ENCODE peak calls at places on chromosomes 4 and X, in six cellular contexts. N is tibial nerve, P is hepatocyte, B is GM13977, O is MCF 10A, I is brain microvascular endothelial cell. R is an unnamed sample.

GRCh38 chrX:51395807-51396728 is 63.4 kb downstream of the NUDT10 start:
- DNase-seq in N (no peak), P (no peak), B (no peak), O (no peak), I (no peak), R (peak; percentile 72)

GRCh38 chr4:37008199-37008598 is 236.3 kb upstream of the NWD2 start:
- DNase-seq in N (no peak), P (peak; percentile 71), B (no peak), O (peak; percentile 96), I (no peak), R (no peak)

GRCh38 chrX:70479970-70480659 is 35.5 kb downstream of the DLG3 start:
- DNase-seq in N (no peak), P (peak; percentile 36), B (no peak), O (peak; percentile 67), I (peak; percentile 29), R (no peak)

GRCh38 chr4:173735055-173735454 is 205.0 kb upstream of the HAND2 start:
- DNase-seq in N (no peak), P (no peak), B (no peak), O (peak; percentile 27), I (no peak), R (no peak)

GRCh38 chr4:176800891-176801534 is 8.3 kb upstream of the VEGFC start:
- DNase-seq in N (no peak), P (no peak), B (no peak), O (no peak), I (no peak), R (no peak)

GRCh38 chr4:99808260-99808857 is 8.3 kb upstream of the DAPP1 start:
- DNase-seq in N (peak; percentile 14), P (peak; percentile 74), B (peak; percentile 49), O (peak; percentile 75), I (peak; percentile 53), R (peak; percentile 82)

GRCh38 chr4:90419124-90419711 is 292.0 kb downstream of the CCSER1 start:
- DNase-seq in N (no peak), P (peak; percentile 50), B (peak; percentile 40), O (peak; percentile 61), I (no peak), R (no peak)

GRCh38 chrX:13013353-13014110 is 30.9 kb downstream of the FAM9C start:
- DNase-seq in N (no peak), P (peak; percentile 61), B (peak; percentile 43), O (no peak), I (no peak), R (no peak)

GRCh38 chrX:118726887-118727685 is at the start of gene IL13RA1:
- DNase-seq in N (peak; percentile 58), P (peak; percentile 93), B (peak; percentile 59), O (peak; percentile 86), I (peak; percentile 58), R (peak; percentile 12)

GRCh38 chrX:15939737-15940136 is 85.1 kb upstream of the AP1S2 start:
- DNase-seq in N (no peak), P (no peak), B (no peak), O (no peak), I (no peak), R (no peak)

GRCh38 chrX:23821847-23822246 is 38.9 kb downstream of the SAT1 start:
- DNase-seq in N (no peak), P (no peak), B (no peak), O (no peak), I (no peak), R (no peak)

GRCh38 chr4:124449881-124450280 is 262.7 kb downstream of the ANKRD50 start:
- DNase-seq in N (no peak), P (no peak), B (no peak), O (no peak), I (no peak), R (no peak)

GRCh38 chrX:9515464-9515863 is 50.6 kb downstream of the TBL1X start:
- DNase-seq in N (no peak), P (no peak), B (no peak), O (no peak), I (no peak), R (no peak)

GRCh38 chrX:136781180-136781797 is 557 bp upstream of the ARHGEF6 start:
- DNase-seq in N (no peak), P (no peak), B (no peak), O (no peak), I (peak; percentile 3), R (no peak)

GRCh38 chrX:69320116-69320515 is 154.9 kb upstream of the PJA1 start:
- DNase-seq in N (no peak), P (no peak), B (peak; percentile 5), O (no peak), I (no peak), R (no peak)

GRCh38 chr4:82899339-82899738 is 1.2 kb upstream of the THAP9 start:
- DNase-seq in N (no peak), P (no peak), B (no peak), O (no peak), I (no peak), R (no peak)

GRCh38 chrX:65677954-65678469 is 10.6 kb downstream of the MSN start:
- DNase-seq in N (peak; percentile 52), P (peak; percentile 23), B (no peak), O (peak; percentile 87), I (peak; percentile 66), R (no peak)

GRCh38 chr4:98689507-98690174 is 31.2 kb upstream of the TSPAN5 start:
- DNase-seq in N (no peak), P (no peak), B (no peak), O (no peak), I (no peak), R (no peak)

GRCh38 chrX:74550295-74550802 is 64.1 kb downstream of the RLIM start:
- DNase-seq in N (peak; percentile 77), P (peak; percentile 86), B (peak; percentile 70), O (peak; percentile 76), I (peak; percentile 54), R (peak; percentile 88)

GRCh38 chr4:112916868-112917267 is 132.6 kb upstream of the ANK2 start:
- DNase-seq in N (no peak), P (no peak), B (no peak), O (no peak), I (peak; percentile 69), R (no peak)

GRCh38 chr4:2793578-2793919 is 664 bp downstream of the SH3BP2 start:
- DNase-seq in N (no peak), P (peak; percentile 63), B (no peak), O (peak; percentile 74), I (no peak), R (peak; percentile 78)

GRCh38 chr4:139392797-139393196 is 61.1 kb upstream of the RAB33B start:
- DNase-seq in N (no peak), P (no peak), B (no peak), O (no peak), I (no peak), R (no peak)

GRCh38 chrX:30642642-30643041 is 10.6 kb upstream of the GK start:
- DNase-seq in N (no peak), P (no peak), B (no peak), O (no peak), I (no peak), R (no peak)

GRCh38 chr4:7649741-7650531 is 215.2 kb upstream of the PSAPL1 start:
- DNase-seq in N (no peak), P (no peak), B (peak; percentile 58), O (peak; percentile 71), I (peak; percentile 95), R (peak; percentile 84)

GRCh38 chr4:168666531-168666930 is 169.7 kb downstream of the PALLD start:
- DNase-seq in N (no peak), P (no peak), B (no peak), O (peak; percentile 8), I (peak; percentile 41), R (no peak)

GRCh38 chr4:183557611-183558010 is 52.8 kb downstream of the ING2 start:
- DNase-seq in N (no peak), P (no peak), B (no peak), O (no peak), I (no peak), R (no peak)

GRCh38 chr4:133584714-133585113 is 435.6 kb downstream of the PCDH10 start:
- DNase-seq in N (no peak), P (no peak), B (no peak), O (no peak), I (no peak), R (no peak)

GRCh38 chrX:56563231-56564116 is at the start of gene UBQLN2:
- DNase-seq in N (peak; percentile 72), P (peak; percentile 86), B (peak; percentile 56), O (peak; percentile 71), I (peak; percentile 62), R (peak; percentile 82)
- TF ChIP-seq CTCF in N (no peak), P (peak; percentile 27), B (no peak), O (no peak), I (peak; percentile 52), R (no peak)

DNA sequence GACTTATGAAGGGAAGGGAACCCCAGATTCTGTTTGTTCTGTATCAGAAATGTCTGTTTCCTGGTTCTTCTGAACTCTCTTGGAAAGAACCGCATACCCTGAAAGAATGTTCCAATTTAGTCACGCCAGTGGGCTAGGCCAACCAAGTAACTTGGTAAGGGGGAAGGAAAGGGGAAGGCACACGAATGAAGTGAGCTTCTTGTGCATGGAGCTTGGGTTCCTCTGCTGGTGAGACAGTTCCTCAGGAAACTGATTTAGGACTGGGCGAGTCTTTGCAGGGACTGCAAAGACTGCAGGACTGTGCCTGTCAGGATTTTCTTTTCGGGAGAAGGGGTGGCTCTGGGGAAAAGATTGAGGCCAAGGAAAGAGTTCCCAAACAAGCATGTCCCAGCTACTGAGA is 35.6 kb downstream of the FRMPD3 start:
- DNase-seq in N (no peak), P (no peak), B (no peak), O (no peak), I (no peak), R (no peak)
- TF ChIP-seq CTCF in N (no peak), P (no peak), B (no peak), O (no peak), I (peak; percentile 15), R (no peak)

DNA sequence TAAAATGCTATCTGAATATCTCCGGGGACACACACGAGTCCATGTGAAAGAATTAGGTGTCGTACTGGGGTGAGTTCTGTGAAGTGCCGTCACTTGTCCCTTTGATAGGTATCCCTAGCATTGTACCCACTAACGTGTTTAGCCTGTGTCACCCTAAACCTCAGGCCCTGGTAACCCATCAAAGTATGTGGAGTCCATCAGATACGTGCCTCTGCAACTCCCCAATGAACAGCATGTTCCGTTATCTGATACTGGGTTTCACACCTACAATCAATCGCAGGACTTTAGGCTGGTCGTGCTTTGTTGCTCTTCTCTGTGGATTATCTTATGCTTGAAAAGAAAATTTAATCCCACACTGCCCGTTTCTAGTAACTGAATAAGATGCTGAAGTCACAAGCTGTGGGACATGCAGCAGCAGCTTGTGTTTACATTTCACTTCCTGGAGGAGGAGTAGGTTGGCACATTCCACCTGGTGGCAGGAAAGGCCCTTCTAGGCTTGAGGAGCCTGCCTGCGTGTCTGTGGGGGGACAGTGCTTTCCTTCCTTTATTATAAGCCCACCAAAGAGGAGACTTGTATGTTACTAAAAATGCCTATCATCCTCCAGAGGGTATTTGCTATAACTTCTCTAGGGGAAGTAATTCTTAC is 127.1 kb downstream of the FNIP2 start:
- DNase-seq in N (no peak), P (no peak), B (no peak), O (peak; percentile 30), I (peak; percentile 20), R (no peak)
- TF ChIP-seq CTCF in N (no peak), P (no peak), B (no peak), O (no peak), I (peak; percentile 36), R (no peak)

GRCh38 chr4:102828497-102828808 is 1.1 kb upstream of the UBE2D3 start:
- DNase-seq in N (no peak), P (no peak), B (no peak), O (no peak), I (no peak), R (no peak)
- TF ChIP-seq CTCF in N (no peak), P (no peak), B (no peak), O (no peak), I (no peak), R (no peak)